ENCODE peak calls at places on chromosomes 3 and 15, in nine cellular contexts. One of them, this sample, is unnamed. For H3K4me1, the result is how much of the 10 kb centered on the place peaks cover.

GRCh38 chr3:87076951-87077350 is 86.0 kb upstream of the VGLL3 start:
- DNase-seq in lung: no peak
- DNase-seq in suprapubic skin: no peak
- DNase-seq in sigmoid colon: no peak
- DNase-seq in pancreas: no peak
- DNase-seq in Peyer's patch: no peak
- DNase-seq in tibial nerve: no peak
- DNase-seq in neuronal stem cell: no peak
- DNase-seq in fibroblast of lung: peak
- DNase-seq in this sample: no peak

GRCh38 chr3:177374323-177374722 is 177.0 kb upstream of the TBL1XR1 start:
- DNase-seq in lung: no peak
- DNase-seq in suprapubic skin: no peak
- DNase-seq in sigmoid colon: no peak
- DNase-seq in pancreas: no peak
- DNase-seq in Peyer's patch: no peak
- DNase-seq in tibial nerve: no peak
- DNase-seq in neuronal stem cell: no peak
- DNase-seq in fibroblast of lung: no peak
- DNase-seq in this sample: no peak

GRCh38 chr3:161274691-161275298 is 53.7 kb downstream of the NMD3 start:
- DNase-seq in lung: no peak
- DNase-seq in suprapubic skin: no peak
- DNase-seq in sigmoid colon: no peak
- DNase-seq in pancreas: no peak
- DNase-seq in Peyer's patch: no peak
- DNase-seq in tibial nerve: peak
- DNase-seq in neuronal stem cell: peak
- DNase-seq in fibroblast of lung: peak
- DNase-seq in this sample: no peak

GRCh38 chr3:119817071-119817470 is 35.2 kb downstream of the NR1I2 start:
- DNase-seq in lung: no peak
- DNase-seq in suprapubic skin: no peak
- DNase-seq in sigmoid colon: no peak
- DNase-seq in pancreas: no peak
- DNase-seq in Peyer's patch: no peak
- DNase-seq in tibial nerve: no peak
- DNase-seq in neuronal stem cell: no peak
- DNase-seq in fibroblast of lung: no peak
- DNase-seq in this sample: peak

GRCh38 chr15:83340087-83340486 is 55.6 kb upstream of the BNC1 start:
- DNase-seq in lung: no peak
- DNase-seq in suprapubic skin: no peak
- DNase-seq in sigmoid colon: no peak
- DNase-seq in pancreas: no peak
- DNase-seq in Peyer's patch: no peak
- DNase-seq in tibial nerve: no peak
- DNase-seq in neuronal stem cell: no peak
- DNase-seq in fibroblast of lung: no peak
- DNase-seq in this sample: no peak

GRCh38 chr3:37861540-37862051 is at the start of gene CTDSPL:
- DNase-seq in lung: peak
- DNase-seq in suprapubic skin: no peak
- DNase-seq in sigmoid colon: peak
- DNase-seq in pancreas: peak
- DNase-seq in Peyer's patch: no peak
- DNase-seq in tibial nerve: no peak
- DNase-seq in neuronal stem cell: peak
- DNase-seq in fibroblast of lung: peak
- DNase-seq in this sample: peak

GRCh38 chr15:49844390-49844789 is 223.5 kb downstream of the DTWD1 start:
- DNase-seq in lung: no peak
- DNase-seq in suprapubic skin: no peak
- DNase-seq in sigmoid colon: no peak
- DNase-seq in pancreas: no peak
- DNase-seq in Peyer's patch: no peak
- DNase-seq in tibial nerve: no peak
- DNase-seq in neuronal stem cell: no peak
- DNase-seq in fibroblast of lung: no peak
- DNase-seq in this sample: no peak

GRCh38 chr15:61410656-61411055 is 181.6 kb upstream of the RORA start:
- DNase-seq in lung: no peak
- DNase-seq in suprapubic skin: no peak
- DNase-seq in sigmoid colon: no peak
- DNase-seq in pancreas: no peak
- DNase-seq in Peyer's patch: no peak
- DNase-seq in tibial nerve: no peak
- DNase-seq in neuronal stem cell: no peak
- DNase-seq in fibroblast of lung: no peak
- DNase-seq in this sample: no peak

GRCh38 chr3:11238880-11239279 is 33.3 kb upstream of the ATG7 start:
- DNase-seq in lung: no peak
- DNase-seq in suprapubic skin: no peak
- DNase-seq in sigmoid colon: no peak
- DNase-seq in pancreas: no peak
- DNase-seq in Peyer's patch: no peak
- DNase-seq in tibial nerve: no peak
- DNase-seq in neuronal stem cell: no peak
- DNase-seq in fibroblast of lung: peak
- DNase-seq in this sample: no peak

GRCh38 chr3:71689305-71689704 is 35.9 kb downstream of the EIF4E3 start:
- DNase-seq in lung: no peak
- DNase-seq in suprapubic skin: no peak
- DNase-seq in sigmoid colon: no peak
- DNase-seq in pancreas: no peak
- DNase-seq in Peyer's patch: no peak
- DNase-seq in tibial nerve: no peak
- DNase-seq in neuronal stem cell: no peak
- DNase-seq in fibroblast of lung: no peak
- DNase-seq in this sample: no peak

GRCh38 chr3:99651561-99651960 is 13.2 kb downstream of the COL8A1 start:
- DNase-seq in lung: no peak
- DNase-seq in suprapubic skin: no peak
- DNase-seq in sigmoid colon: peak
- DNase-seq in pancreas: no peak
- DNase-seq in Peyer's patch: no peak
- DNase-seq in tibial nerve: peak
- DNase-seq in neuronal stem cell: no peak
- DNase-seq in fibroblast of lung: peak
- DNase-seq in this sample: peak

GRCh38 chr3:197256836-197257444 is 41.5 kb downstream of the DLG1 start:
- DNase-seq in lung: no peak
- DNase-seq in suprapubic skin: no peak
- DNase-seq in sigmoid colon: no peak
- DNase-seq in pancreas: no peak
- DNase-seq in Peyer's patch: no peak
- DNase-seq in tibial nerve: peak
- DNase-seq in neuronal stem cell: no peak
- DNase-seq in fibroblast of lung: peak
- DNase-seq in this sample: no peak

GRCh38 chr3:4773583-4773982 is 205.7 kb upstream of the BHLHE40 start:
- DNase-seq in lung: no peak
- DNase-seq in suprapubic skin: no peak
- DNase-seq in sigmoid colon: no peak
- DNase-seq in pancreas: no peak
- DNase-seq in Peyer's patch: no peak
- DNase-seq in tibial nerve: no peak
- DNase-seq in neuronal stem cell: no peak
- DNase-seq in fibroblast of lung: no peak
- DNase-seq in this sample: no peak
- H3K27ac ChIP-seq in lung: no peak
- H3K27ac ChIP-seq in suprapubic skin: no peak
- H3K27ac ChIP-seq in sigmoid colon: no peak
- H3K27ac ChIP-seq in pancreas: peak
- H3K27ac ChIP-seq in Peyer's patch: peak
- H3K27ac ChIP-seq in tibial nerve: no peak
- H3K27ac ChIP-seq in neuronal stem cell: no peak
- H3K27ac ChIP-seq in fibroblast of lung: no peak
- H3K27ac ChIP-seq in this sample: peak

DNA sequence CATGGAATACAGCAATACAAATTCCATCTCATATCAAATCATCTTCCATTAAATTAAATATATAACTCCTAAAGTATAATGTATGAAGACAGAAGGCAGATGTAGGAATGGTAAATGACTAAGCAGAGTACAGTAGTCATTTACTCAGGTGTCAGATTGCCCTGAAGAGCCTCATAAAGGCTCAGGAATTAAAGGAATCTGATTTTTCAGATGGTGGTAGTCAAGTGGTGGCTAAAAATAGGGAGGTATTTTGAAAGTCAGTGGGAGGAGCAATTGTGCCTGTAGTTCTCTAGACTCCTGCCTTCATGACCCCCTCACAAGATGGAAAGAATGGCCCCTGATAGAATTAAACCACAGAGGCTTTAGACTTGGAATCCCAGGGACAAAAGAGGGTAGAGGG is 142.7 kb upstream of the SYNPR start:
- DNase-seq in lung: no peak
- DNase-seq in suprapubic skin: no peak
- DNase-seq in sigmoid colon: no peak
- DNase-seq in pancreas: no peak
- DNase-seq in Peyer's patch: no peak
- DNase-seq in tibial nerve: no peak
- DNase-seq in neuronal stem cell: peak
- DNase-seq in fibroblast of lung: peak
- DNase-seq in this sample: no peak
- H3K4me1 ChIP-seq in lung: under half
- H3K4me1 ChIP-seq in suprapubic skin: under half
- H3K4me1 ChIP-seq in sigmoid colon: under half
- H3K4me1 ChIP-seq in pancreas: under half
- H3K4me1 ChIP-seq in Peyer's patch: under half
- H3K4me1 ChIP-seq in tibial nerve: under half
- H3K4me1 ChIP-seq in neuronal stem cell: under half
- H3K4me1 ChIP-seq in fibroblast of lung: under half
- H3K4me1 ChIP-seq in this sample: under half

GRCh38 chr15:67042490-67043181 is 22.8 kb upstream of the SMAD3 start:
- DNase-seq in lung: no peak
- DNase-seq in suprapubic skin: no peak
- DNase-seq in sigmoid colon: no peak
- DNase-seq in pancreas: no peak
- DNase-seq in Peyer's patch: no peak
- DNase-seq in tibial nerve: no peak
- DNase-seq in neuronal stem cell: no peak
- DNase-seq in fibroblast of lung: peak
- DNase-seq in this sample: no peak

GRCh38 chr15:67048281-67049279 is 16.8 kb upstream of the SMAD3 start:
- DNase-seq in lung: peak
- DNase-seq in suprapubic skin: no peak
- DNase-seq in sigmoid colon: peak
- DNase-seq in pancreas: peak
- DNase-seq in Peyer's patch: no peak
- DNase-seq in tibial nerve: no peak
- DNase-seq in neuronal stem cell: no peak
- DNase-seq in fibroblast of lung: peak
- DNase-seq in this sample: peak

GRCh38 chr15:67047149-67047661 is 18.2 kb upstream of the SMAD3 start:
- DNase-seq in lung: no peak
- DNase-seq in suprapubic skin: no peak
- DNase-seq in sigmoid colon: peak
- DNase-seq in pancreas: no peak
- DNase-seq in Peyer's patch: no peak
- DNase-seq in tibial nerve: no peak
- DNase-seq in neuronal stem cell: no peak
- DNase-seq in fibroblast of lung: no peak
- DNase-seq in this sample: no peak

GRCh38 chr15:67040277-67040676 is 25.1 kb upstream of the SMAD3 start:
- DNase-seq in lung: no peak
- DNase-seq in suprapubic skin: no peak
- DNase-seq in sigmoid colon: no peak
- DNase-seq in pancreas: no peak
- DNase-seq in Peyer's patch: no peak
- DNase-seq in tibial nerve: no peak
- DNase-seq in neuronal stem cell: no peak
- DNase-seq in fibroblast of lung: no peak
- DNase-seq in this sample: no peak

GRCh38 chr15:67043939-67044771 is 21.2 kb upstream of the SMAD3 start:
- DNase-seq in lung: no peak
- DNase-seq in suprapubic skin: no peak
- DNase-seq in sigmoid colon: no peak
- DNase-seq in pancreas: no peak
- DNase-seq in Peyer's patch: no peak
- DNase-seq in tibial nerve: no peak
- DNase-seq in neuronal stem cell: no peak
- DNase-seq in fibroblast of lung: peak
- DNase-seq in this sample: peak
- H3K27ac ChIP-seq in lung: no peak
- H3K27ac ChIP-seq in suprapubic skin: no peak
- H3K27ac ChIP-seq in sigmoid colon: peak
- H3K27ac ChIP-seq in pancreas: peak
- H3K27ac ChIP-seq in Peyer's patch: no peak
- H3K27ac ChIP-seq in tibial nerve: peak
- H3K27ac ChIP-seq in neuronal stem cell: peak
- H3K27ac ChIP-seq in fibroblast of lung: peak
- H3K27ac ChIP-seq in this sample: peak

GRCh38 chr15:66941791-66942190 is 123.6 kb upstream of the SMAD3 start:
- DNase-seq in lung: no peak
- DNase-seq in suprapubic skin: peak
- DNase-seq in sigmoid colon: peak
- DNase-seq in pancreas: no peak
- DNase-seq in Peyer's patch: no peak
- DNase-seq in tibial nerve: no peak
- DNase-seq in neuronal stem cell: no peak
- DNase-seq in fibroblast of lung: no peak
- DNase-seq in this sample: peak

GRCh38 chr15:66939451-66940023 is 125.9 kb upstream of the SMAD3 start:
- DNase-seq in lung: no peak
- DNase-seq in suprapubic skin: peak
- DNase-seq in sigmoid colon: peak
- DNase-seq in pancreas: no peak
- DNase-seq in Peyer's patch: no peak
- DNase-seq in tibial nerve: no peak
- DNase-seq in neuronal stem cell: no peak
- DNase-seq in fibroblast of lung: no peak
- DNase-seq in this sample: peak

GRCh38 chr15:66940368-66940767 is 125.0 kb upstream of the SMAD3 start:
- DNase-seq in lung: no peak
- DNase-seq in suprapubic skin: peak
- DNase-seq in sigmoid colon: peak
- DNase-seq in pancreas: no peak
- DNase-seq in Peyer's patch: no peak
- DNase-seq in tibial nerve: no peak
- DNase-seq in neuronal stem cell: no peak
- DNase-seq in fibroblast of lung: no peak
- DNase-seq in this sample: peak

GRCh38 chr15:66942649-66943390 is 122.6 kb upstream of the SMAD3 start:
- DNase-seq in lung: no peak
- DNase-seq in suprapubic skin: peak
- DNase-seq in sigmoid colon: peak
- DNase-seq in pancreas: no peak
- DNase-seq in Peyer's patch: no peak
- DNase-seq in tibial nerve: no peak
- DNase-seq in neuronal stem cell: no peak
- DNase-seq in fibroblast of lung: no peak
- DNase-seq in this sample: peak

GRCh38 chr15:66941231-66941711 is 124.1 kb upstream of the SMAD3 start:
- DNase-seq in lung: no peak
- DNase-seq in suprapubic skin: peak
- DNase-seq in sigmoid colon: peak
- DNase-seq in pancreas: no peak
- DNase-seq in Peyer's patch: no peak
- DNase-seq in tibial nerve: no peak
- DNase-seq in neuronal stem cell: no peak
- DNase-seq in fibroblast of lung: no peak
- DNase-seq in this sample: peak
- H3K4me1 ChIP-seq in lung: under half
- H3K4me1 ChIP-seq in suprapubic skin: under half
- H3K4me1 ChIP-seq in sigmoid colon: under half
- H3K4me1 ChIP-seq in pancreas: under half
- H3K4me1 ChIP-seq in Peyer's patch: under half
- H3K4me1 ChIP-seq in tibial nerve: under half
- H3K4me1 ChIP-seq in neuronal stem cell: under half
- H3K4me1 ChIP-seq in fibroblast of lung: under half
- H3K4me1 ChIP-seq in this sample: under half

GRCh38 chr15:62883938-62884479 is 158.5 kb upstream of the TPM1 start:
- DNase-seq in lung: no peak
- DNase-seq in suprapubic skin: no peak
- DNase-seq in sigmoid colon: peak
- DNase-seq in pancreas: no peak
- DNase-seq in Peyer's patch: no peak
- DNase-seq in tibial nerve: no peak
- DNase-seq in neuronal stem cell: no peak
- DNase-seq in fibroblast of lung: peak
- DNase-seq in this sample: no peak
- H3K27ac ChIP-seq in lung: no peak
- H3K27ac ChIP-seq in suprapubic skin: no peak
- H3K27ac ChIP-seq in sigmoid colon: peak
- H3K27ac ChIP-seq in pancreas: no peak
- H3K27ac ChIP-seq in Peyer's patch: no peak
- H3K27ac ChIP-seq in tibial nerve: no peak
- H3K27ac ChIP-seq in neuronal stem cell: no peak
- H3K27ac ChIP-seq in fibroblast of lung: no peak
- H3K27ac ChIP-seq in this sample: no peak

This sample was measured in tibial artery.